ENCODE peak calls at places on chromosomes 1 and 21, in eight cellular contexts. One of them, this sample, is unnamed. For H3K4me1, the result is how much of the 10 kb centered on the place peaks cover.

GRCh38 chr21:37153935-37154350 is 80.9 kb downstream of the TTC3 start:
- DNase-seq in tibial nerve: no peak
- DNase-seq in Peyer's patch: peak
- DNase-seq in breast epithelium: no peak
- DNase-seq in A549: no peak
- DNase-seq in uterus: peak
- DNase-seq in adrenal gland: peak
- DNase-seq in IMR-90: peak
- DNase-seq in this sample: no peak

GRCh38 chr1:39995973-39996393 is 41.0 kb downstream of the MFSD2A start:
- DNase-seq in uterus: no peak
- DNase-seq in tibial nerve: no peak
- DNase-seq in adrenal gland: no peak
- DNase-seq in A549: no peak
- DNase-seq in Peyer's patch: peak
- DNase-seq in IMR-90: no peak
- DNase-seq in breast epithelium: no peak
- DNase-seq in this sample: no peak

GRCh38 chr1:184840596-184840995 is 85.9 kb upstream of the EDEM3 start:
- DNase-seq in A549: no peak
- DNase-seq in IMR-90: no peak
- DNase-seq in tibial nerve: no peak
- DNase-seq in adrenal gland: no peak
- DNase-seq in uterus: no peak
- DNase-seq in Peyer's patch: no peak
- DNase-seq in breast epithelium: no peak
- DNase-seq in this sample: no peak

GRCh38 chr1:168035345-168035744 is 98.5 kb upstream of the MPC2 start:
- DNase-seq in tibial nerve: no peak
- DNase-seq in IMR-90: no peak
- DNase-seq in Peyer's patch: no peak
- DNase-seq in uterus: no peak
- DNase-seq in adrenal gland: no peak
- DNase-seq in breast epithelium: no peak
- DNase-seq in A549: no peak
- DNase-seq in this sample: no peak

GRCh38 chr1:6065093-6065878 is 19.6 kb downstream of the KCNAB2 start:
- DNase-seq in adrenal gland: no peak
- DNase-seq in breast epithelium: no peak
- DNase-seq in A549: no peak
- DNase-seq in Peyer's patch: no peak
- DNase-seq in IMR-90: no peak
- DNase-seq in uterus: no peak
- DNase-seq in tibial nerve: no peak
- DNase-seq in this sample: no peak

GRCh38 chr21:38075833-38076567 is 159.7 kb upstream of the KCNJ6 start:
- DNase-seq in tibial nerve: no peak
- DNase-seq in adrenal gland: no peak
- DNase-seq in IMR-90: no peak
- DNase-seq in uterus: no peak
- DNase-seq in Peyer's patch: no peak
- DNase-seq in breast epithelium: no peak
- DNase-seq in A549: no peak
- DNase-seq in this sample: no peak

GRCh38 chr1:33957854-33958253 is 94.0 kb downstream of the HMGB4 start:
- DNase-seq in uterus: no peak
- DNase-seq in IMR-90: no peak
- DNase-seq in A549: no peak
- DNase-seq in adrenal gland: no peak
- DNase-seq in Peyer's patch: no peak
- DNase-seq in breast epithelium: no peak
- DNase-seq in tibial nerve: no peak
- DNase-seq in this sample: no peak

GRCh38 chr1:156436319-156437043 is 64.1 kb downstream of the MEF2D start:
- DNase-seq in Peyer's patch: no peak
- DNase-seq in breast epithelium: no peak
- DNase-seq in uterus: no peak
- DNase-seq in IMR-90: no peak
- DNase-seq in adrenal gland: no peak
- DNase-seq in A549: no peak
- DNase-seq in tibial nerve: no peak
- DNase-seq in this sample: no peak

GRCh38 chr1:220372451-220372850 is 100.2 kb upstream of the RAB3GAP2 start:
- DNase-seq in adrenal gland: no peak
- DNase-seq in tibial nerve: no peak
- DNase-seq in IMR-90: no peak
- DNase-seq in A549: no peak
- DNase-seq in uterus: no peak
- DNase-seq in breast epithelium: no peak
- DNase-seq in Peyer's patch: no peak
- DNase-seq in this sample: no peak

GRCh38 chr1:115320368-115320767 is 17.7 kb downstream of the NGF start:
- DNase-seq in IMR-90: no peak
- DNase-seq in breast epithelium: no peak
- DNase-seq in Peyer's patch: no peak
- DNase-seq in A549: peak
- DNase-seq in uterus: no peak
- DNase-seq in adrenal gland: no peak
- DNase-seq in tibial nerve: no peak
- DNase-seq in this sample: no peak

GRCh38 chr1:22533244-22533643 is 30.0 kb upstream of the EPHA8 start:
- DNase-seq in uterus: no peak
- DNase-seq in tibial nerve: no peak
- DNase-seq in adrenal gland: no peak
- DNase-seq in A549: no peak
- DNase-seq in breast epithelium: no peak
- DNase-seq in Peyer's patch: no peak
- DNase-seq in IMR-90: no peak
- DNase-seq in this sample: no peak

DNA sequence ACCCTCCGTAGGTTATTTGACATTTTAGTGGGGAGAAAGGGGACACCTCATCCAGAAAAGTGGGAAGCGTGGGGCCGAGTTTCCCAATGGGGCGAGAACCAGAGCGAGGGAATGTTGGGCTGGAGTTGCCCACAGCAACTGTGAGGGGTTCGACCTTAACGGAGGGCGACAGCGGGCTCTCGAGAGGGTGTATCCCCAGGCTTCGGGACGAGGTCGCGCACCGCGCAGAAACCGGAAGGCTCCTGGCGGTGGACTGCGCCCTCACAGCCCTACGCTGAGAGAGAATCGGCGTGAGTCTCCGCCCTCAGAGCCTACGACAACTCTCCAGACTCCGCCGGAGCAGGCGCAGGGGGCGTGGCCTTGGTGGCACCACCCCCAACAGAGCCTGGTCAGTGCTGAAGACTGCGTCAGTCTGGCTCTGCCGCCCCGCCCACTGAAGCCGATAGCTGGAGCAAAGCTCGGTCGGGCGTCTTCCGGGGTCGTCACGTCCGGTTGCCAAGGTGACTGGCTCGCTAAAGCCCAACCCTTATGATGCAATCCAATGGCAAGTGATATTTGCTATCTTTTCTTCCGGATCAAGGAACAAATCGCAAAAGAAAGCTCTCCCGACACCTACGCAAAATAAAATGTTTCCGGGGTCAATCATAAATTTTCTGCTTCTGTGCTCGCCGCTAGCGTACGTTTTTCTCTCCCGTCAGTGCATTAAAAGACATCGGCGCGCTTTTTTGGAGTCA is at the start of gene LRIF1:
- DNase-seq in tibial nerve: peak
- DNase-seq in Peyer's patch: peak
- DNase-seq in uterus: peak
- DNase-seq in adrenal gland: peak
- DNase-seq in breast epithelium: peak
- DNase-seq in A549: peak
- DNase-seq in IMR-90: peak
- DNase-seq in this sample: peak
- TF ChIP-seq POLR2A in tibial nerve: peak
- TF ChIP-seq POLR2A in Peyer's patch: peak
- TF ChIP-seq POLR2A in uterus: peak
- TF ChIP-seq POLR2A in adrenal gland: peak
- TF ChIP-seq POLR2A in breast epithelium: peak
- TF ChIP-seq POLR2A in A549: peak
- TF ChIP-seq POLR2A in IMR-90: peak
- TF ChIP-seq POLR2A in this sample: peak

GRCh38 chr1:180500689-180501088 is 1.7 kb downstream of the ACBD6 start:
- DNase-seq in tibial nerve: no peak
- DNase-seq in breast epithelium: no peak
- DNase-seq in uterus: no peak
- DNase-seq in IMR-90: no peak
- DNase-seq in Peyer's patch: no peak
- DNase-seq in adrenal gland: no peak
- DNase-seq in A549: no peak
- DNase-seq in this sample: no peak
- H3K4me1 ChIP-seq in tibial nerve: under half
- H3K4me1 ChIP-seq in breast epithelium: under half
- H3K4me1 ChIP-seq in uterus: under half
- H3K4me1 ChIP-seq in IMR-90: under half
- H3K4me1 ChIP-seq in Peyer's patch: under half
- H3K4me1 ChIP-seq in adrenal gland: under half
- H3K4me1 ChIP-seq in A549: under half
- H3K4me1 ChIP-seq in this sample: under half

GRCh38 chr1:51329443-51330325 is 678 bp downstream of the TTC39A start:
- DNase-seq in IMR-90: no peak
- DNase-seq in tibial nerve: no peak
- DNase-seq in Peyer's patch: peak
- DNase-seq in adrenal gland: no peak
- DNase-seq in uterus: no peak
- DNase-seq in A549: no peak
- DNase-seq in breast epithelium: peak
- DNase-seq in this sample: no peak
- TF ChIP-seq POLR2A in IMR-90: no peak
- TF ChIP-seq POLR2A in tibial nerve: no peak
- TF ChIP-seq POLR2A in Peyer's patch: peak
- TF ChIP-seq POLR2A in adrenal gland: no peak
- TF ChIP-seq POLR2A in uterus: no peak
- TF ChIP-seq POLR2A in A549: no peak
- TF ChIP-seq POLR2A in breast epithelium: no peak
- TF ChIP-seq POLR2A in this sample: no peak

GRCh38 chr1:116737020-116737854 is 17.0 kb upstream of the CD2 start:
- DNase-seq in A549: peak
- DNase-seq in IMR-90: peak
- DNase-seq in breast epithelium: peak
- DNase-seq in Peyer's patch: peak
- DNase-seq in tibial nerve: no peak
- DNase-seq in adrenal gland: peak
- DNase-seq in uterus: peak
- DNase-seq in this sample: no peak
- H3K4me1 ChIP-seq in A549: under half
- H3K4me1 ChIP-seq in IMR-90: under half
- H3K4me1 ChIP-seq in breast epithelium: under half
- H3K4me1 ChIP-seq in Peyer's patch: under half
- H3K4me1 ChIP-seq in tibial nerve: under half
- H3K4me1 ChIP-seq in adrenal gland: under half
- H3K4me1 ChIP-seq in uterus: under half
- H3K4me1 ChIP-seq in this sample: under half